ENCODE peak calls at places on chromosomes 2 and 18, in seven cellular contexts. G is neural progenitor cell; I is foreskin keratinocyte; C is T follicular helper cell; N is HFFc6; V is posterior vena cava; P is activated CD4-positive, alpha-beta T cell treated with anti-CD3 and anti-CD28 coated beads, Interleukin-2, amount 10 ng/mL, durations not matched to agents 7 days and 5 days. Q is an unnamed sample.

GRCh38 chr18:23143871-23144270 is 8.6 kb downstream of the CABLES1 start:
- DNase-seq in G (no peak), I (no peak), C (no peak), N (no peak), V (peak; percentile 78), P (no peak), Q (no peak)

GRCh38 chr2:179521944-179522343 is 257.3 kb upstream of the SESTD1 start:
- DNase-seq in G (no peak), I (no peak), C (no peak), N (no peak), V (no peak), P (no peak), Q (no peak)

GRCh38 chr2:233928594-233929351 is 11.6 kb downstream of the TRPM8 start:
- DNase-seq in G (peak; percentile 70), I (no peak), C (no peak), N (no peak), V (no peak), P (peak; percentile 29), Q (peak; percentile 33)

GRCh38 chr2:174775586-174775985 is 11.3 kb upstream of the CHRNA1 start:
- DNase-seq in G (no peak), I (peak; percentile 57), C (no peak), N (no peak), V (no peak), P (no peak), Q (no peak)

GRCh38 chr2:119841550-119841949 is 81.8 kb downstream of the PTPN4 start:
- DNase-seq in G (no peak), I (no peak), C (no peak), N (no peak), V (no peak), P (no peak), Q (no peak)

GRCh38 chr2:126657636-126658315 is 1.8 kb downstream of the GYPC start:
- DNase-seq in G (peak; percentile 73), I (no peak), C (peak; percentile 59), N (peak; percentile 97), V (peak; percentile 95), P (peak; percentile 81), Q (peak; percentile 99)

GRCh38 chr2:222318026-222318711 is 19.4 kb upstream of the PAX3 start:
- DNase-seq in G (peak; percentile 92), I (peak; percentile 46), C (peak; percentile 29), N (peak; percentile 62), V (peak; percentile 81), P (no peak), Q (peak; percentile 51)

GRCh38 chr2:100513650-100514049 is 43.4 kb downstream of the NMS start:
- DNase-seq in G (no peak), I (no peak), C (no peak), N (no peak), V (no peak), P (no peak), Q (no peak)

GRCh38 chr2:12742891-12743290 is 26.2 kb downstream of the TRIB2 start:
- DNase-seq in G (no peak), I (no peak), C (no peak), N (no peak), V (no peak), P (no peak), Q (peak; percentile 67)

GRCh38 chr2:118250463-118250862 is 162.2 kb downstream of the INSIG2 start:
- DNase-seq in G (no peak), I (no peak), C (no peak), N (no peak), V (no peak), P (no peak), Q (no peak)

GRCh38 chr2:226862623-226863022 is 26.8 kb downstream of the RHBDD1 start:
- DNase-seq in G (no peak), I (no peak), C (no peak), N (peak; percentile 9), V (no peak), P (no peak), Q (no peak)

GRCh38 chr18:72768681-72769229 is 99.0 kb downstream of the NETO1 start:
- DNase-seq in G (peak; percentile 28), I (no peak), C (no peak), N (no peak), V (no peak), P (no peak), Q (no peak)

GRCh38 chr18:46401486-46402115 is 255.4 kb downstream of the LOXHD1 start:
- DNase-seq in G (no peak), I (no peak), C (no peak), N (no peak), V (no peak), P (no peak), Q (peak; percentile 5)

GRCh38 chr2:209663149-209663548 is 108.5 kb upstream of the UNC80 start:
- DNase-seq in G (peak; percentile 14), I (no peak), C (no peak), N (peak; percentile 37), V (no peak), P (no peak), Q (peak; percentile 55)

GRCh38 chr2:39736593-39736992 is 42.5 kb downstream of the THUMPD2 start:
- DNase-seq in G (no peak), I (no peak), C (no peak), N (peak; percentile 93), V (no peak), P (no peak), Q (peak; percentile 64)

GRCh38 chr2:226118471-226119429 is 680.9 kb downstream of the IRS1 start:
- DNase-seq in G (no peak), I (peak; percentile 92), C (no peak), N (peak; percentile 85), V (no peak), P (no peak), Q (peak; percentile 92)

GRCh38 chr2:88090446-88091283 is 23.0 kb downstream of the SMYD1 start:
- DNase-seq in G (no peak), I (no peak), C (no peak), N (no peak), V (no peak), P (no peak), Q (no peak)

GRCh38 chr2:70140978-70141753 is 49.7 kb downstream of the C2orf42 start:
- DNase-seq in G (peak; percentile 59), I (peak; percentile 98), C (no peak), N (peak; percentile 23), V (peak; percentile 86), P (peak; percentile 69), Q (peak; percentile 49)